ENCODE peak calls at places on chromosome 22, in ten cellular contexts. H is astrocyte of the spinal cord, M is epithelial cell of esophagus, I is fibroblast of the aortic adventitia, N is GM23338, T is cardiac fibroblast, F is endothelial cell of umbilical vein, L is A549, R is osteoblast, V is heart right ventricle. X is an unnamed sample.

GRCh38 chr22:22666307-22667091 is 22.1 kb downstream of the GGTLC2 start:
- DNase-seq in H (peak), M (no peak), I (peak), N (peak), T (peak), F (peak), L (peak), R (no peak), V (no peak), X (peak)

GRCh38 chr22:39073941-39074340 is 3.1 kb upstream of the APOBEC3G start:
- DNase-seq in H (no peak), M (no peak), I (no peak), N (no peak), T (no peak), F (no peak), L (no peak), R (no peak), V (no peak), X (no peak)

GRCh38 chr22:25475554-25476022 is 88.9 kb upstream of the GRK3 start:
- DNase-seq in H (peak), M (no peak), I (peak), N (peak), T (peak), F (peak), L (no peak), R (peak), V (peak), X (peak)

GRCh38 chr22:31488346-31488883 is 1.2 kb downstream of the EIF4ENIF1 start:
- DNase-seq in H (no peak), M (no peak), I (peak), N (no peak), T (no peak), F (no peak), L (no peak), R (peak), V (no peak), X (no peak)

GRCh38 chr22:39559456-39560105 is 11.0 kb upstream of the CACNA1I start:
- DNase-seq in H (no peak), M (no peak), I (no peak), N (peak), T (peak), F (no peak), L (no peak), R (no peak), V (no peak), X (peak)

GRCh38 chr22:32226236-32227119 is 21.6 kb upstream of the RFPL2 start:
- DNase-seq in H (no peak), M (no peak), I (no peak), N (no peak), T (no peak), F (no peak), L (no peak), R (no peak), V (no peak), X (no peak)

GRCh38 chr22:40196628-40197027 is 18.9 kb downstream of the TNRC6B start:
- DNase-seq in H (peak), M (peak), I (peak), N (no peak), T (peak), F (peak), L (peak), R (peak), V (no peak), X (peak)

GRCh38 chr22:37896181-37896592 is 9.9 kb upstream of the MICALL1 start:
- DNase-seq in H (no peak), M (peak), I (no peak), N (peak), T (peak), F (peak), L (no peak), R (peak), V (peak), X (no peak)

GRCh38 chr22:39245130-39246039 is 603 bp upstream of the PDGFB start:
- DNase-seq in H (no peak), M (no peak), I (no peak), N (no peak), T (no peak), F (no peak), L (no peak), R (no peak), V (no peak), X (no peak)

GRCh38 chr22:46931414-46931813 is 169.0 kb downstream of the TBC1D22A start:
- DNase-seq in H (peak), M (peak), I (peak), N (peak), T (peak), F (no peak), L (no peak), R (peak), V (no peak), X (peak)

GRCh38 chr22:31748490-31748889 is 1.4 kb downstream of the PRR14L start:
- DNase-seq in H (no peak), M (peak), I (no peak), N (peak), T (peak), F (no peak), L (no peak), R (no peak), V (no peak), X (peak)

GRCh38 chr22:33903012-33903411 is 17.3 kb downstream of the LARGE1 start:
- DNase-seq in H (no peak), M (no peak), I (no peak), N (no peak), T (no peak), F (no peak), L (no peak), R (no peak), V (no peak), X (no peak)

GRCh38 chr22:46018859-46019258 is 41.9 kb upstream of the WNT7B start:
- DNase-seq in H (no peak), M (peak), I (no peak), N (no peak), T (no peak), F (no peak), L (no peak), R (peak), V (no peak), X (no peak)

GRCh38 chr22:31911565-31912401 is 32.6 kb upstream of the YWHAH start:
- DNase-seq in H (no peak), M (no peak), I (peak), N (no peak), T (no peak), F (no peak), L (no peak), R (peak), V (no peak), X (no peak)

GRCh38 chr22:31347251-31348008 is 1.3 kb upstream of the PATZ1 start:
- DNase-seq in H (peak), M (peak), I (peak), N (peak), T (peak), F (peak), L (peak), R (peak), V (peak), X (peak)

GRCh38 chr22:30827646-30828045 is 133.0 kb downstream of the OSBP2 start:
- DNase-seq in H (no peak), M (no peak), I (no peak), N (no peak), T (no peak), F (no peak), L (no peak), R (no peak), V (no peak), X (no peak)

GRCh38 chr22:23181763-23182288 is 1.5 kb downstream of the BCR start:
- DNase-seq in H (no peak), M (peak), I (no peak), N (peak), T (no peak), F (peak), L (no peak), R (peak), V (no peak), X (no peak)

GRCh38 chr22:29979645-29980303 is 96.8 kb downstream of the MTMR3 start:
- DNase-seq in H (no peak), M (no peak), I (peak), N (no peak), T (no peak), F (no peak), L (no peak), R (no peak), V (no peak), X (no peak)

GRCh38 chr22:46110215-46110614 is 40.1 kb upstream of the PPARA start:
- DNase-seq in H (no peak), M (peak), I (no peak), N (no peak), T (peak), F (no peak), L (no peak), R (peak), V (no peak), X (peak)

GRCh38 chr22:46673677-46674236 is 53.6 kb downstream of the GRAMD4 start:
- DNase-seq in H (no peak), M (no peak), I (no peak), N (no peak), T (no peak), F (no peak), L (no peak), R (no peak), V (no peak), X (no peak)

GRCh38 chr22:45564349-45565030 is 61.8 kb downstream of the FBLN1 start:
- DNase-seq in H (no peak), M (no peak), I (no peak), N (no peak), T (no peak), F (no peak), L (no peak), R (peak), V (peak), X (no peak)

GRCh38 chr22:38652858-38653257 is 3.3 kb downstream of the FAM227A start:
- DNase-seq in H (no peak), M (peak), I (no peak), N (no peak), T (no peak), F (no peak), L (no peak), R (no peak), V (no peak), X (no peak)

GRCh38 chr22:34319346-34319745 is 399.1 kb upstream of the LARGE1 start:
- DNase-seq in H (no peak), M (no peak), I (no peak), N (no peak), T (no peak), F (no peak), L (no peak), R (no peak), V (no peak), X (no peak)

GRCh38 chr22:45781941-45782340 is 110.3 kb downstream of the ATXN10 start:
- DNase-seq in H (no peak), M (peak), I (peak), N (no peak), T (no peak), F (no peak), L (no peak), R (no peak), V (no peak), X (no peak)

GRCh38 chr22:37485714-37486223 is 415 bp downstream of the MFNG start:
- DNase-seq in H (no peak), M (no peak), I (no peak), N (no peak), T (no peak), F (peak), L (no peak), R (peak), V (no peak), X (no peak)

GRCh38 chr22:22552630-22553029 is 6.4 kb downstream of the PRAME start:
- DNase-seq in H (no peak), M (no peak), I (no peak), N (peak), T (peak), F (no peak), L (no peak), R (peak), V (no peak), X (no peak)

GRCh38 chr22:37735054-37735453 is 38.2 kb downstream of the TRIOBP start:
- DNase-seq in H (no peak), M (no peak), I (no peak), N (peak), T (no peak), F (no peak), L (peak), R (peak), V (no peak), X (peak)

GRCh38 chr22:17237031-17237668 is 17.9 kb upstream of the ADA2 start:
- DNase-seq in H (no peak), M (no peak), I (no peak), N (no peak), T (no peak), F (no peak), L (no peak), R (peak), V (no peak), X (no peak)

GRCh38 chr22:17235861-17236260 is 16.6 kb upstream of the ADA2 start:
- DNase-seq in H (no peak), M (no peak), I (no peak), N (no peak), T (no peak), F (no peak), L (no peak), R (peak), V (no peak), X (no peak)

GRCh38 chr22:17239156-17239701 is 20.0 kb upstream of the ADA2 start:
- DNase-seq in H (no peak), M (no peak), I (no peak), N (no peak), T (no peak), F (no peak), L (no peak), R (peak), V (no peak), X (no peak)

GRCh38 chr22:17243524-17243923 is 24.3 kb upstream of the ADA2 start:
- DNase-seq in H (no peak), M (peak), I (no peak), N (no peak), T (no peak), F (no peak), L (no peak), R (peak), V (no peak), X (no peak)

GRCh38 chr22:17241571-17242310 is 22.5 kb upstream of the ADA2 start:
- DNase-seq in H (no peak), M (no peak), I (no peak), N (no peak), T (peak), F (no peak), L (no peak), R (peak), V (no peak), X (no peak)
- H3K4me3 ChIP-seq in H (no peak), M (no peak), I (no peak), N (no peak), T (no peak), F (no peak), L (no peak), R (no peak), V (no peak), X (no peak)

GRCh38 chr22:26503758-26504157 is 8.5 kb downstream of the TFIP11 start:
- DNase-seq in H (no peak), M (no peak), I (no peak), N (no peak), T (no peak), F (no peak), L (no peak), R (no peak), V (no peak), X (no peak)

GRCh38 chr22:26499188-26499703 is 13.0 kb downstream of the TFIP11 start:
- DNase-seq in H (no peak), M (no peak), I (no peak), N (no peak), T (no peak), F (no peak), L (no peak), R (no peak), V (no peak), X (no peak)

GRCh38 chr22:26508148-26508547 is 4.1 kb downstream of the TFIP11 start:
- DNase-seq in H (no peak), M (no peak), I (no peak), N (no peak), T (no peak), F (no peak), L (no peak), R (no peak), V (no peak), X (no peak)

GRCh38 chr22:26501996-26502395 is 10.3 kb downstream of the TFIP11 start:
- DNase-seq in H (no peak), M (no peak), I (no peak), N (no peak), T (no peak), F (no peak), L (no peak), R (no peak), V (no peak), X (no peak)

GRCh38 chr22:26502688-26503561 is 9.3 kb downstream of the TFIP11 start:
- DNase-seq in H (peak), M (peak), I (peak), N (peak), T (peak), F (peak), L (no peak), R (no peak), V (peak), X (no peak)
- TF ChIP-seq CTCF in H (peak), M (peak), I (peak), N (peak), T (peak), F (peak), L (peak), R (peak), V (peak), X (peak)

GRCh38 chr22:42819412-42820069 is 37.5 kb downstream of the ARFGAP3 start:
- DNase-seq in H (no peak), M (no peak), I (no peak), N (no peak), T (no peak), F (peak), L (no peak), R (no peak), V (no peak), X (no peak)
- H3K4me3 ChIP-seq in H (no peak), M (no peak), I (no peak), N (no peak), T (no peak), F (no peak), L (no peak), R (no peak), V (no peak), X (no peak)

DNA sequence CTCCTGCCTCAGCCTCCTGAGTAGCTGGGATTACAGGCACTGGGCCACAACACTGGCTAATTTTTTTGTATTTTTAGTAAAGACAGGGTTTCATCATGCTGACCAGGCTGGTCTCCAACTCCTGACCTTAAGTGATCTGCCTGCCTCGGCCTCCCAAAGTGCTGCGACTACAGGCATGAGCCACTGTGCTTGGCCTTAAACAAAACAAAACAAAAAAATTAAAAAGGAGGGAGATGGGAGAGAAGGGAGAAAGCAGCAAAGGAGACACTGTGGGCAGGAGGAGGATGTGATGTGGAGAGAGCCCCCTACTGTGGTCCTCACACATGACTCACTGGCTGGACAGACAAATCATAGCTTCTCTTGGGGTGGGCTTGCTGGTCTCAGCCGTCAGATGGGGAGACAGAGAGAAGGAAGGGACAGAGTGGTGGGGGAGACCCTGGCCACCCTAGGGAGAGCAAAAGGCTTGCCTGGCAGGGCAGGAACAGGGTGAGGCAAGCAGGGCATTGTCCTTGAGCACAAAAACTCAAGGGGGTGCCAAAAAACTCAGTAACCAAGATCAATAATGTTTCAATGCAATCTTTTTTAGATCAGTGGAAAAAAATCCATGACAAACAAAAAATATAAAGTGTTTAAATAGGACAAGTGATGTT is 31.6 kb downstream of the TPST2 start:
- DNase-seq in H (peak), M (no peak), I (peak), N (no peak), T (peak), F (no peak), L (no peak), R (no peak), V (no peak), X (peak)
- TF ChIP-seq CTCF in H (peak), M (no peak), I (no peak), N (no peak), T (no peak), F (no peak), L (no peak), R (no peak), V (no peak), X (no peak)

GRCh38 chr22:20037419-20037818 is 16.5 kb downstream of the TANGO2 start:
- DNase-seq in H (no peak), M (no peak), I (no peak), N (no peak), T (no peak), F (no peak), L (no peak), R (peak), V (no peak), X (no peak)

GRCh38 chr22:20036119-20036518 is 15.2 kb downstream of the TANGO2 start:
- DNase-seq in H (no peak), M (no peak), I (no peak), N (no peak), T (no peak), F (no peak), L (no peak), R (no peak), V (no peak), X (no peak)

GRCh38 chr22:20038574-20038973 is 17.7 kb downstream of the TANGO2 start:
- DNase-seq in H (no peak), M (no peak), I (no peak), N (no peak), T (no peak), F (no peak), L (no peak), R (peak), V (no peak), X (no peak)

GRCh38 chr22:20035375-20036084 is 14.6 kb downstream of the TANGO2 start:
- DNase-seq in H (no peak), M (no peak), I (no peak), N (no peak), T (no peak), F (no peak), L (no peak), R (peak), V (no peak), X (no peak)

GRCh38 chr22:20036535-20037392 is 15.9 kb downstream of the TANGO2 start:
- DNase-seq in H (no peak), M (no peak), I (no peak), N (no peak), T (no peak), F (no peak), L (no peak), R (peak), V (no peak), X (no peak)
- H3K4me3 ChIP-seq in H (no peak), M (no peak), I (no peak), N (no peak), T (no peak), F (no peak), L (no peak), R (no peak), V (no peak), X (no peak)

GRCh38 chr22:16717699-16718558 is 107.3 kb downstream of the XKR3 start:
- DNase-seq in H (no peak), M (no peak), I (no peak), N (peak), T (no peak), F (no peak), L (no peak), R (no peak), V (no peak), X (no peak)
- TF ChIP-seq CTCF in H (no peak), M (no peak), I (no peak), N (no peak), T (no peak), F (no peak), L (no peak), R (no peak), V (no peak), X (no peak)

DNA sequence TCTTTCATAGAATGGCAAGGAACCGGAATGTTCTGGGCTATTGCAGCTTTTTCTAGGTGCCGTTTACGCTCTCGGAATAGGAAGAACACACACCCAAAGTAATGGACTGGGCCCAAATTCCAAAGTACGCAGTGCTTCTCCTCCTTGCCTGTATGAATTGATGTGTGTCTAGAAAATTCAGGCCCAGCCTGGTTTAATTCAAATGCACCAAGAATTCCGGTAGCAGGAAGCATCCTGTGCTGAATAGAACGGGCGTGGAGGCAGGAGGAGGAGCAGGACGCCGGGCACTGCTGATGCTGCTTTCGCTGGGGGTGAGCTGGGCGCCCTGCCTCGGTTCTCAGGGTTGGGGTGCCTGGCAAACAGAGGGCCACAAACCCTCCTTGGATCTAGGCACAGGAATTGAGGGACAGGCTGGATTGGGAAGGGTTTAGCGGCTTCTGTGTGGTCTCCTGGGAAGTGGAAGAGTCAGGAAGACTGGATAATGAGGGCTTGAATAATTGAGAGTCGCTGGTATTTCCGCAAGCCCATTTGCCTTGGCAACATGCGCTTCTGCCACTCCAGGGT is 2.0 kb downstream of the PARVB start:
- DNase-seq in H (no peak), M (no peak), I (no peak), N (no peak), T (no peak), F (peak), L (no peak), R (peak), V (no peak), X (no peak)
- H3K4me3 ChIP-seq in H (no peak), M (no peak), I (no peak), N (no peak), T (no peak), F (peak), L (no peak), R (no peak), V (peak), X (no peak)

X was measured in foreskin fibroblast.